ENCODE peak calls at places on chromosomes 7 and 10, in nine cellular contexts. L, U, H, Y, P, A, J, E and Q are unnamed samples.

GRCh38 chr7:107972075-107972482 is 30.9 kb downstream of the LAMB1 start:
- DNase-seq in U (peak; percentile 59), Y (no peak), A (no peak), L (no peak), H (no peak), P (no peak), J (peak; percentile 64), E (no peak), Q (no peak)

GRCh38 chr10:116849271-116850057 is at the start of gene ENO4:
- DNase-seq in U (peak; percentile 90), L (peak; percentile 95), E (peak; percentile 92), A (peak; percentile 84), J (peak; percentile 87), Y (no peak), P (no peak), H (peak; percentile 63), Q (peak; percentile 88)

GRCh38 chr7:100516135-100516812 is 22.7 kb upstream of the AGFG2 start:
- DNase-seq in P (peak; percentile 60), Y (peak; percentile 74), A (peak; percentile 40), E (peak; percentile 31), L (no peak), H (no peak), U (peak; percentile 90), J (peak; percentile 87), Q (no peak)

GRCh38 chr10:60827791-60828488 is 49.7 kb downstream of the CDK1 start:
- DNase-seq in H (no peak), L (no peak), E (no peak), J (peak; percentile 89), U (peak; percentile 83), P (no peak), Y (no peak), A (no peak), Q (no peak)

GRCh38 chr7:36202347-36202896 is 49.4 kb downstream of the EEPD1 start:
- DNase-seq in Y (no peak), P (no peak), J (peak; percentile 32), L (no peak), U (no peak), A (no peak), H (no peak), E (peak; percentile 27), Q (no peak)

GRCh38 chr7:6530626-6531491 is 20.4 kb downstream of the GRID2IP start:
- DNase-seq in A (peak; percentile 43), H (no peak), J (no peak), E (no peak), U (no peak), Y (peak; percentile 78), L (peak; percentile 97), P (no peak), Q (no peak)

GRCh38 chr7:77542399-77542798 is 5.3 kb downstream of the PTPN12 start:
- DNase-seq in H (no peak), E (no peak), Y (no peak), U (no peak), L (no peak), A (no peak), P (no peak), J (peak; percentile 42), Q (no peak)

GRCh38 chr10:78295242-78295641 is 261.6 kb downstream of the RPS24 start:
- DNase-seq in P (no peak), U (no peak), J (no peak), L (no peak), H (no peak), Y (no peak), E (no peak), A (no peak), Q (no peak)

GRCh38 chr10:76133597-76134255 is 702.3 kb downstream of the LRMDA start:
- DNase-seq in Y (no peak), A (no peak), E (no peak), J (peak; percentile 69), U (peak; percentile 49), H (no peak), P (no peak), L (no peak), Q (no peak)

GRCh38 chr10:111277685-111278084 is 200.9 kb downstream of the ADRA2A start:
- DNase-seq in P (no peak), E (no peak), H (no peak), Y (no peak), U (no peak), L (no peak), J (no peak), A (no peak), Q (no peak)